ENCODE peak calls at places on chromosome 2, in eight cellular contexts. One of them, this sample, is unnamed.

GRCh38 chr2:226797989-226798421 is 1.6 kb downstream of the IRS1 start:
- DNase-seq in posterior cingulate gyrus: no peak
- DNase-seq in activated T-helper 1 cell treated with Interleukin-2 at 50 U/mL for 16 hours: no peak
- DNase-seq in AG10803: peak; percentile 43
- DNase-seq in EL: no peak
- DNase-seq in A549: no peak
- DNase-seq in activated naive CD4-positive, alpha-beta T cell treated with Interleukin-2 at 50 U/mL for 16 hours: no peak
- DNase-seq in LoVo: no peak
- DNase-seq in this sample: peak; percentile 69

GRCh38 chr2:167543721-167544120 is 655.4 kb downstream of the XIRP2 start:
- DNase-seq in activated naive CD4-positive, alpha-beta T cell treated with Interleukin-2 at 50 U/mL for 16 hours: no peak
- DNase-seq in AG10803: no peak
- DNase-seq in LoVo: no peak
- DNase-seq in EL: no peak
- DNase-seq in activated T-helper 1 cell treated with Interleukin-2 at 50 U/mL for 16 hours: no peak
- DNase-seq in A549: no peak
- DNase-seq in posterior cingulate gyrus: no peak
- DNase-seq in this sample: no peak

GRCh38 chr2:121382744-121383143 is 97.7 kb upstream of the TFCP2L1 start:
- DNase-seq in activated naive CD4-positive, alpha-beta T cell treated with Interleukin-2 at 50 U/mL for 16 hours: no peak
- DNase-seq in A549: peak; percentile 7
- DNase-seq in EL: no peak
- DNase-seq in LoVo: no peak
- DNase-seq in activated T-helper 1 cell treated with Interleukin-2 at 50 U/mL for 16 hours: no peak
- DNase-seq in AG10803: no peak
- DNase-seq in posterior cingulate gyrus: no peak
- DNase-seq in this sample: peak; percentile 22

GRCh38 chr2:15800489-15801329 is 139.6 kb upstream of the MYCN start:
- DNase-seq in A549: no peak
- DNase-seq in activated naive CD4-positive, alpha-beta T cell treated with Interleukin-2 at 50 U/mL for 16 hours: no peak
- DNase-seq in posterior cingulate gyrus: peak; percentile 81
- DNase-seq in EL: no peak
- DNase-seq in LoVo: no peak
- DNase-seq in AG10803: no peak
- DNase-seq in activated T-helper 1 cell treated with Interleukin-2 at 50 U/mL for 16 hours: no peak
- DNase-seq in this sample: no peak

GRCh38 chr2:177611310-177611886 is 218.8 kb downstream of the AGPS start:
- DNase-seq in activated T-helper 1 cell treated with Interleukin-2 at 50 U/mL for 16 hours: no peak
- DNase-seq in activated naive CD4-positive, alpha-beta T cell treated with Interleukin-2 at 50 U/mL for 16 hours: no peak
- DNase-seq in posterior cingulate gyrus: no peak
- DNase-seq in EL: no peak
- DNase-seq in LoVo: no peak
- DNase-seq in A549: no peak
- DNase-seq in AG10803: no peak
- DNase-seq in this sample: no peak

GRCh38 chr2:44297431-44297830 is 22.2 kb downstream of the SLC3A1 start:
- DNase-seq in A549: no peak
- DNase-seq in LoVo: no peak
- DNase-seq in activated T-helper 1 cell treated with Interleukin-2 at 50 U/mL for 16 hours: no peak
- DNase-seq in EL: no peak
- DNase-seq in AG10803: no peak
- DNase-seq in activated naive CD4-positive, alpha-beta T cell treated with Interleukin-2 at 50 U/mL for 16 hours: no peak
- DNase-seq in posterior cingulate gyrus: no peak
- DNase-seq in this sample: no peak

GRCh38 chr2:237291138-237291792 is 122.7 kb downstream of the COL6A3 start:
- DNase-seq in AG10803: peak; percentile 98
- DNase-seq in activated naive CD4-positive, alpha-beta T cell treated with Interleukin-2 at 50 U/mL for 16 hours: no peak
- DNase-seq in EL: peak; percentile 99
- DNase-seq in LoVo: peak; percentile 90
- DNase-seq in posterior cingulate gyrus: peak; percentile 55
- DNase-seq in A549: peak; percentile 81
- DNase-seq in activated T-helper 1 cell treated with Interleukin-2 at 50 U/mL for 16 hours: no peak
- DNase-seq in this sample: peak; percentile 83

GRCh38 chr2:170651603-170652002 is 63.5 kb upstream of the SP5 start:
- DNase-seq in LoVo: no peak
- DNase-seq in posterior cingulate gyrus: no peak
- DNase-seq in activated T-helper 1 cell treated with Interleukin-2 at 50 U/mL for 16 hours: peak; percentile 4
- DNase-seq in A549: no peak
- DNase-seq in activated naive CD4-positive, alpha-beta T cell treated with Interleukin-2 at 50 U/mL for 16 hours: peak; percentile 3
- DNase-seq in AG10803: no peak
- DNase-seq in EL: no peak
- DNase-seq in this sample: no peak

GRCh38 chr2:49108851-49109250 is 45.5 kb downstream of the FSHR start:
- DNase-seq in activated naive CD4-positive, alpha-beta T cell treated with Interleukin-2 at 50 U/mL for 16 hours: no peak
- DNase-seq in A549: no peak
- DNase-seq in posterior cingulate gyrus: no peak
- DNase-seq in AG10803: no peak
- DNase-seq in activated T-helper 1 cell treated with Interleukin-2 at 50 U/mL for 16 hours: no peak
- DNase-seq in EL: no peak
- DNase-seq in LoVo: no peak
- DNase-seq in this sample: no peak

GRCh38 chr2:10254373-10255188 is 48.1 kb upstream of the HPCAL1 start:
- DNase-seq in posterior cingulate gyrus: no peak
- DNase-seq in EL: peak; percentile 44
- DNase-seq in A549: peak; percentile 44
- DNase-seq in activated T-helper 1 cell treated with Interleukin-2 at 50 U/mL for 16 hours: no peak
- DNase-seq in LoVo: no peak
- DNase-seq in AG10803: no peak
- DNase-seq in activated naive CD4-positive, alpha-beta T cell treated with Interleukin-2 at 50 U/mL for 16 hours: no peak
- DNase-seq in this sample: no peak

GRCh38 chr2:235724964-235725603 is 231.2 kb downstream of the AGAP1 start:
- DNase-seq in LoVo: no peak
- DNase-seq in A549: no peak
- DNase-seq in EL: no peak
- DNase-seq in activated T-helper 1 cell treated with Interleukin-2 at 50 U/mL for 16 hours: no peak
- DNase-seq in posterior cingulate gyrus: no peak
- DNase-seq in AG10803: peak; percentile 48
- DNase-seq in activated naive CD4-positive, alpha-beta T cell treated with Interleukin-2 at 50 U/mL for 16 hours: no peak
- DNase-seq in this sample: no peak

GRCh38 chr2:190159453-190159852 is 96.9 kb upstream of the MSTN start:
- DNase-seq in LoVo: no peak
- DNase-seq in activated naive CD4-positive, alpha-beta T cell treated with Interleukin-2 at 50 U/mL for 16 hours: no peak
- DNase-seq in posterior cingulate gyrus: no peak
- DNase-seq in EL: no peak
- DNase-seq in activated T-helper 1 cell treated with Interleukin-2 at 50 U/mL for 16 hours: no peak
- DNase-seq in AG10803: peak; percentile 90
- DNase-seq in A549: no peak
- DNase-seq in this sample: no peak

This sample was measured in HT-29.